ENCODE peak calls at places on chromosomes 11 and 22, in eight cellular contexts. C, V, K, G, A, U, X and F are unnamed samples.

GRCh38 chr11:95556342-95557151 is 233.0 kb downstream of the FAM76B start:
- DNase-seq in A (no peak), C (no peak), V (peak), U (no peak), K (no peak), G (no peak), X (no peak), F (no peak)

GRCh38 chr11:20337526-20338154 is 25.9 kb upstream of the HTATIP2 start:
- DNase-seq in V (peak), X (no peak), G (no peak), U (no peak), C (peak), A (no peak), K (peak), F (no peak)

GRCh38 chr11:99015634-99016454 is 4.9 kb upstream of the CNTN5 start:
- DNase-seq in G (no peak), A (no peak), K (peak), C (peak), V (peak), X (no peak), U (no peak), F (no peak)

GRCh38 chr11:130513132-130513531 is 64.7 kb downstream of the ADAMTS15 start:
- DNase-seq in C (peak), U (no peak), V (peak), A (no peak), X (peak), K (no peak), G (no peak), F (no peak)

GRCh38 chr11:12410006-12410728 is 32.8 kb downstream of the PARVA start:
- DNase-seq in K (no peak), V (peak), G (no peak), A (no peak), U (no peak), C (peak), X (no peak), F (no peak)

GRCh38 chr22:18091478-18091877 is 13.7 kb downstream of the PEX26 start:
- DNase-seq in C (no peak), X (no peak), A (no peak), V (no peak), U (no peak), G (no peak), K (no peak), F (no peak)

GRCh38 chr22:28000361-28000760 is 81.3 kb upstream of the PITPNB start:
- DNase-seq in C (no peak), V (no peak), X (no peak), G (no peak), U (no peak), A (no peak), K (no peak), F (no peak)

GRCh38 chr11:60994450-60995135 is 23.1 kb downstream of the CD6 start:
- DNase-seq in U (no peak), K (no peak), G (no peak), A (no peak), X (no peak), C (no peak), V (no peak), F (no peak)

GRCh38 chr11:61890536-61891330 is 612 bp downstream of the FADS3 start:
- DNase-seq in K (no peak), G (peak), A (peak), V (peak), C (peak), X (peak), U (peak), F (peak)

GRCh38 chr11:87851234-87851633 is 324.0 kb downstream of the RAB38 start:
- DNase-seq in K (no peak), V (peak), X (no peak), G (no peak), A (no peak), C (peak), U (no peak), F (no peak)

GRCh38 chr11:15609445-15609844 is 494.7 kb downstream of the INSC start:
- DNase-seq in X (no peak), A (no peak), G (no peak), K (no peak), V (no peak), C (no peak), U (no peak), F (no peak)

GRCh38 chr11:14894657-14895598 is 2.9 kb upstream of the CYP2R1 start:
- DNase-seq in K (no peak), U (no peak), G (no peak), V (no peak), C (no peak), A (no peak), X (no peak), F (no peak)

GRCh38 chr11:17388609-17389204 is at the start of gene KCNJ11:
- DNase-seq in V (no peak), U (no peak), G (peak), K (peak), X (peak), C (no peak), A (peak), F (no peak)

GRCh38 chr11:34189191-34189590 is 83.8 kb downstream of the NAT10 start:
- DNase-seq in V (no peak), A (no peak), X (no peak), C (no peak), K (no peak), U (no peak), G (no peak), F (no peak)

GRCh38 chr11:3056296-3057068 is 741 bp downstream of the CARS1 start:
- DNase-seq in U (peak), G (no peak), C (no peak), K (peak), A (peak), V (no peak), X (peak), F (no peak)

GRCh38 chr11:110529043-110529442 is 99.3 kb downstream of the FDX1 start:
- DNase-seq in V (no peak), A (no peak), G (no peak), K (no peak), U (no peak), X (no peak), C (no peak), F (no peak)

GRCh38 chr11:28049338-28050216 is 58.4 kb downstream of the KIF18A start:
- DNase-seq in C (peak), K (no peak), A (no peak), X (no peak), V (peak), G (no peak), U (no peak), F (no peak)

GRCh38 chr11:134048028-134048427 is 20.8 kb upstream of the JAM3 start:
- DNase-seq in V (no peak), X (no peak), K (no peak), G (no peak), U (no peak), C (no peak), A (no peak), F (no peak)

GRCh38 chr22:41683052-41683451 is 5.6 kb downstream of the SNU13 start:
- DNase-seq in C (no peak), G (no peak), X (no peak), V (no peak), A (no peak), U (no peak), K (no peak), F (no peak)

GRCh38 chr22:24201681-24202590 is 20.6 kb downstream of the SUSD2 start:
- DNase-seq in V (peak), K (no peak), X (no peak), U (no peak), C (no peak), G (no peak), A (no peak), F (no peak)

GRCh38 chr11:64862914-64863313 is 15.5 kb downstream of the EHD1 start:
- DNase-seq in X (no peak), K (no peak), U (no peak), C (no peak), A (no peak), G (no peak), V (peak), F (no peak)

GRCh38 chr11:109435121-109435742 is 13.2 kb downstream of the C11orf87 start:
- DNase-seq in A (no peak), X (no peak), V (peak), K (no peak), U (no peak), C (no peak), G (no peak), F (no peak)

GRCh38 chr11:82270870-82271269 is 462.8 kb downstream of the FAM181B start:
- DNase-seq in X (no peak), A (no peak), V (no peak), C (no peak), U (no peak), G (no peak), K (no peak), F (no peak)

GRCh38 chr11:90556612-90557011 is 333.8 kb upstream of the CHORDC1 start:
- DNase-seq in U (no peak), V (no peak), A (no peak), X (no peak), C (no peak), K (no peak), G (no peak), F (no peak)

GRCh38 chr11:130180491-130180890 is 20.9 kb downstream of the ST14 start:
- DNase-seq in X (peak), A (no peak), C (peak), V (peak), K (no peak), G (no peak), U (no peak), F (no peak)

GRCh38 chr11:90178751-90179150 is 44.1 kb downstream of the CHORDC1 start:
- DNase-seq in V (no peak), A (no peak), K (no peak), G (no peak), C (no peak), U (no peak), X (no peak), F (no peak)

GRCh38 chr11:60658409-60658808 is 41.0 kb upstream of the MS4A8 start:
- DNase-seq in A (no peak), G (peak), V (no peak), C (no peak), X (no peak), K (no peak), U (no peak), F (no peak)

GRCh38 chr22:35519306-35520000 is 21.2 kb upstream of the RASD2 start:
- DNase-seq in G (no peak), A (no peak), X (no peak), K (no peak), C (no peak), V (no peak), U (no peak), F (no peak)

GRCh38 chr22:35516723-35517122 is 23.9 kb upstream of the RASD2 start:
- DNase-seq in C (no peak), X (no peak), G (no peak), U (no peak), A (no peak), V (no peak), K (no peak), F (no peak)

GRCh38 chr22:35518781-35519180 is 21.9 kb upstream of the RASD2 start:
- DNase-seq in G (no peak), C (no peak), A (no peak), V (no peak), X (no peak), U (no peak), K (no peak), F (no peak)

GRCh38 chr22:35517769-35518530 is 22.7 kb upstream of the RASD2 start:
- DNase-seq in G (no peak), A (no peak), X (peak), C (no peak), V (peak), K (no peak), U (no peak), F (no peak)

DNA sequence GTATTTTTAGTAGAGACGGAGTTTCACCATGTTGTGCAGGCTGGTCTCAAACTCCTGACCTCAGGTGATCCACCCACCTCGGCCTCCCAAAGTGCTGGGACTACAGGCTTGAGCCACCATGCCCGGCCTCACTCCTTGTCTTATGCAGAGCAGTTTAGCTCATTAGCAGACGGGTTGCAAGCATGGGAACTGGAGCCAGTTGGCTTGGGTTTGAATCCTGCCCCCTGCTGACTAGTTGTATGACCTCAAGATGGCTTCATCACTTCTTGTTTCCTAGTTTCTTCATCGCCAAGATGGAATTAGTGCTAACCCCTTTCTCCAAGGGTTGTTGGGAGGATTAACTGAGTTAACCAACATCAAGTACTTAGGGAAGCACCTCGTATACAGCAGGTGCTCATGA is 23.4 kb upstream of the RASD2 start:
- DNase-seq in A (no peak), U (no peak), V (no peak), K (no peak), G (no peak), X (no peak), C (no peak), F (no peak)
- TF ChIP-seq CTCF in A (no peak), U (no peak), V (no peak), K (no peak), G (no peak), X (no peak), C (peak), F (no peak)

DNA sequence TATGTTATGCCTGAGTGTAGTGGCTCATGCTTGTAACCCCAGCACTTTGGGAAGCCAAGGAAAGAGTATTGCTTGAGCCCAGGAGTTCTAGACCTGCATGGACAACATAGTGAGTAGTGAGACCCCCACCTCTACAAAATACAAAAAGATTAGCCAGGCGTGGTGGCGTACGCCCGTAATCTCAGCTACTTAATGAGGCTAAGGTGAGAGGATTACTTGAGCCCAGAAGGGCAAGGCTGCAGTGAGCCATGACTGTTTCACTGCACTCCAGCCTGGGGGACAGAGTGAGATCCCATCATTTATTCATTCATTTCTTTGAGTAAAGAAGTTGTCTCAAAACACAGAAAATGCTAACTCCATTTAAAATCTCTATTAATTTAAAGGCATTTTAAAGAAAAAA is 1061.6 kb downstream of the JRKL start:
- DNase-seq in K (no peak), U (no peak), X (no peak), A (no peak), V (no peak), C (no peak), G (no peak), F (no peak)
- TF ChIP-seq CTCF in K (no peak), U (no peak), X (no peak), A (no peak), V (no peak), C (no peak), G (no peak), F (no peak)

DNA sequence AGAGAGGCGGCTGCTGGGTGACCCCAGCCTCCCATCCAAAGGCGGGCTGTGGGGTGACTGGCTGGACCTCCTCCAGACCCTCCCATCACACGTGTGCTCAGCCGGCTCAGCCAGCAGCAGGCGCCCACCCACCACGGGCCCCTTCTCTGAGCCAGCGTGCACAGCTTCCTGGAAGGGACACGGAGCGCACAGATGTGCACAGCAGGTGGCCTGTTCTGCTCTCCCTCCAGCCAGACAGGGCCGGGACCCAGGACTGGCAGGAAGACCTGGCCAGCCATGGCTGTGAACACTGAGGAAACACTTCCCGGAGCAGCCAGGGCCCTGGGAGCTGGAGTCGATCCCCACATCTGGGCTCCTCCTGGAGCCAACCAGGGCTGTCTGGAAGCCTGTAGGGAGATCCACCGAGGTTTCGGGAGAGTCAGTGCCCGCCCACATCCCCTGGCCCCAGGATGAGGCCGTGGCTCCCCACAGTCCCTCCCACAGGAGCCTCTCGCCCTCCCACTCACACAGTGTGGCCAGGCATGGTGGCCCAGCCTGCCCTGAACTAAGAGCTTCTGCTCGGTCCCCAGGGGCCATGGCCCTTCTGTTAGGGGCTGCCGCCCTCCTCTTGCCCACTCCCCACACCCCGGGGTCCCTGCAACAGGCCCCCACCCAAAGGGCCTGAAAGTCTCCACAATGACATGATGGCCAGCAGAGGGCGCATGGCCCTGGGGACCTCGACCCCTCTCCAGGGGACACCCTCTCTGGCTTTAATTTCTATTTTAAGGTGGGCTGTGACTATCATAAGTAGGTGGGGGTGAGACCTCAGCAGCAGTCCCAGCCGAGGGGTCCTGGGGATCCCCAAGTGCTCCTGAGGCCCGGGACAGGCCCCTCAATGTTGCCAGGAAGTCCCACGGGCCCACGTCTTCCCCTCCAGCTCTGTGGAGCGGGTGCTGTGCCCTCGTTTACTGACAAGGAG is 90.6 kb upstream of the FGF3 start:
- DNase-seq in G (no peak), A (no peak), X (no peak), V (no peak), K (peak), U (no peak), C (no peak), F (no peak)
- TF ChIP-seq CTCF in G (no peak), A (peak), X (peak), V (peak), K (peak), U (no peak), C (peak), F (peak)

GRCh38 chr22:22684605-22685561 is 40.5 kb downstream of the GGTLC2 start:
- DNase-seq in A (peak), C (peak), G (no peak), X (peak), V (peak), U (no peak), K (peak), F (no peak)
- TF ChIP-seq CTCF in A (peak), C (peak), G (peak), X (peak), V (peak), U (peak), K (peak), F (peak)

GRCh38 chr11:124867700-124868099 is 2.5 kb downstream of the ROBO3 start:
- DNase-seq in C (peak), V (peak), G (no peak), U (no peak), A (no peak), K (peak), X (no peak), F (no peak)

GRCh38 chr11:124869856-124870387 is 4.7 kb downstream of the ROBO3 start:
- DNase-seq in X (no peak), V (no peak), C (no peak), U (no peak), G (no peak), A (no peak), K (no peak), F (no peak)

GRCh38 chr11:124870430-124870829 is 5.2 kb downstream of the ROBO3 start:
- DNase-seq in A (no peak), X (no peak), K (no peak), V (no peak), G (no peak), C (no peak), U (no peak), F (no peak)

GRCh38 chr11:124869331-124869730 is 4.1 kb downstream of the ROBO3 start:
- DNase-seq in V (no peak), K (no peak), X (no peak), C (no peak), U (no peak), G (no peak), A (no peak), F (no peak)

DNA sequence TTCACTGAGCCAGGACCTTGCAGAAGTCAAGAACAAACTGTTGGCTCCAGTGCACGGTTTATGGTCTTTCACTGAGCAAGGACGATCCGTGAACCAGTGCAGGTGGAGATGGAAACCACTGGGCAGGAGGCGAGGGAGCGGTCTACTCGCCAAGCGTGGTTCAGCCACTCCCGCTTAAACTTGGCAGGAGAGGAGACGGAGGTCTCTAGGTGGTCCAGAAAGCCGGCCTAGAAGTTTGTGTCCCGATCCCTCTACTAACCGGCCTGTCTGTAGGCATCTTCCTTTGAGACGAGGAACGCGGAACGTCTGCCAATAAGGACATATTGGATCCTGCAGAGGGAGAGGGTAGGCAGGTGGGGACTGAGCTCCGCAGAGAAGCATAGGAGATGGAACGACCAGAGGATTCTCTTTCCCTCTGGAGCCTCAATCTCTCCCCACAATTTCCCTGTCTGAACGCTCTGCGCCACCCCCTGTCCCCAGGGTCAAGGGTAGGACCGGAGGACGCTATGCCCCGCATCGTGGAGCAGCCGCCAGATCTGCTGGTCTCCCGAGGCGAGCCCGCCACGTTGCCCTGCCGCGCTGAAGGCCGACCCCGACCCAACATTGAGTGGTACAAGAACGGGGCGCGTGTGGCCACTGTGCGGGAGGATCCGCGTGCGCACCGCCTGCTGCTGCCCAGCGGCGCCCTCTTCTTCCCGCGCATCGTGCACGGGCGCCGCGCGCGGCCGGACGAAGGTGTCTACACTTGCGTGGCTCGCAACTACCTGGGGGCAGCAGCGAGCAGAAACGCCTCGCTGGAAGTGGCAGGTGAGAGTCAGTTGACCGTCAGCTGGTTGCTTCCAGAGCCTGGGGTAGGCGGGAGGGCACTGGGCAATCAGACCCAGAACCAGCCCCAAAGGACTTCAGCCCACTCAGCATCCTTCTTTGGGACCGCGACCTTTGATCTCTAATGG is 3.4 kb downstream of the ROBO3 start:
- DNase-seq in A (no peak), X (no peak), U (no peak), V (no peak), C (no peak), K (no peak), G (no peak), F (no peak)
- TF ChIP-seq CTCF in A (no peak), X (no peak), U (no peak), V (no peak), C (no peak), K (no peak), G (no peak), F (no peak)

GRCh38 chr11:116951762-116952161 is 114.3 kb upstream of the APOA1 start:
- DNase-seq in X (no peak), A (no peak), C (no peak), K (no peak), U (no peak), V (no peak), G (no peak), F (no peak)

GRCh38 chr11:116950210-116950609 is 112.8 kb upstream of the APOA1 start:
- DNase-seq in V (no peak), C (no peak), A (no peak), G (no peak), K (no peak), X (no peak), U (no peak), F (no peak)

GRCh38 chr11:116948375-116948774 is 111.0 kb upstream of the APOA1 start:
- DNase-seq in C (no peak), A (no peak), U (no peak), V (peak), G (no peak), K (no peak), X (no peak), F (no peak)

GRCh38 chr11:116946414-116946813 is 109.0 kb upstream of the APOA1 start:
- DNase-seq in U (no peak), K (no peak), V (peak), X (no peak), A (no peak), C (peak), G (no peak), F (no peak)
- TF ChIP-seq CTCF in U (no peak), K (no peak), V (no peak), X (no peak), A (no peak), C (no peak), G (no peak), F (no peak)